ENCODE peak calls at places on chromosomes 4 and X, in four cellular contexts. T is kidney, H is thoracic aorta, I is cardiac muscle cell. C is an unnamed sample.

GRCh38 chrX:50180073-50180940 is 20.5 kb downstream of the AKAP4 start:
- DNase-seq in T (no peak), H (no peak), I (no peak), C (no peak)

GRCh38 chr4:26619784-26620183 is 35.9 kb downstream of the TBC1D19 start:
- DNase-seq in T (no peak), H (no peak), I (peak), C (peak)

GRCh38 chrX:9164535-9165425 is 130.9 kb upstream of the FAM9B start:
- DNase-seq in T (no peak), H (no peak), I (peak), C (no peak)

GRCh38 chr4:71732706-71733105 is 51.2 kb downstream of the GC start:
- DNase-seq in T (no peak), H (no peak), I (peak), C (peak)

GRCh38 chrX:103941201-103941975 is 21.0 kb upstream of the TMSB15B start:
- DNase-seq in T (no peak), H (no peak), I (peak), C (peak)

GRCh38 chr4:158122501-158122900 is 50.3 kb downstream of the GASK1B start:
- DNase-seq in T (no peak), H (no peak), I (peak), C (peak)

GRCh38 chr4:109406337-109406931 is 27.2 kb upstream of the SEC24B start:
- DNase-seq in T (no peak), H (no peak), I (peak), C (peak)

GRCh38 chr4:176436500-176436973 is 116.8 kb downstream of the SPCS3 start:
- DNase-seq in T (no peak), H (no peak), I (peak), C (peak)

GRCh38 chrX:41381685-41382084 is 47.7 kb downstream of the DDX3X start:
- DNase-seq in T (peak), H (no peak), I (peak), C (peak)

DNA sequence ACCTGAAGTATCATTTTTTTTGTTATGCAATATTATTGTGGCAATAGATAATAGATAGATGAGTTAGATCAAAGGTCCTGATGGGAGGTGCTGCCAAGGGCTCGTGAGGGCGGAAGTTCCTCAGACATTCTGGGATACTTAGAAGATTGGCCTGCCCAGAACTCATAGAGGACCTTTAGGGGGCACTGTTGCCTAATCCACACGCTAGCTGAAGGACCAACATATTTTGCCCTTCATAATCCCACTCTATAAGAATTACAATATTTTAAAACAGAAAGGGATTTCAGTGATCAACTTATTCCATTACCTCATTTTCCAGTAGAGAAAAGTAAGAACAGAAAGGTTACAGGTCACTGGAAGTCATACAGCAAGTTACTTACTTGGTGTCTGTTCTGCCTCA is 22.9 kb upstream of the COX7B2 start:
- DNase-seq in T (no peak), H (no peak), I (peak), C (peak)
- TF ChIP-seq CTCF in T (peak), H (peak), I (peak), C (peak)

GRCh38 chr4:87811977-87812376 is 12.6 kb downstream of the IBSP start:
- DNase-seq in T (no peak), H (no peak), I (no peak), C (no peak)
- TF ChIP-seq CTCF in T (no peak), H (no peak), I (no peak), C (no peak)

GRCh38 chrX:147838465-147839131 is 73.1 kb upstream of the FMR1 start:
- DNase-seq in T (no peak), H (no peak), I (no peak), C (no peak)
- TF ChIP-seq CTCF in T (peak), H (no peak), I (no peak), C (no peak)

DNA sequence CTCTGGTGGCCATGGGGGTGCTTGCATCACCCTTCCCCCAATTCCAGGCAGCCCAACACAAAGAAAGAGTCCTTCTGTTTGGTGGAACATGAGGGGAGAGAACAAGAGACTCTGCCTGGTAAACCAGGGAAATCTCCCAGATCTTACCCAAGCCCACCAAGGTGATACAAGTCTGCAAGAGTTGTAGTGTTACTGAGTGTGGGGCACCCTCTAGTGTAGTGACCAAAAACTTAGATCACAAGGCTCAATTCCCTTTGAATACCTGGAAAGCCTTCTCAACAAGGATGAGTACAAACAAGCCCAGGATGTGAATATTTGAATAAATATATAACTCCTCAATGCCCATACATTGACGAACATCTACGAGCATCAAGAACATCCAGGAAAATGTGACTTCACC is 64.7 kb downstream of the IL13RA2 start:
- DNase-seq in T (no peak), H (no peak), I (no peak), C (no peak)
- TF ChIP-seq CTCF in T (no peak), H (no peak), I (no peak), C (no peak)

GRCh38 chrX:77162777-77163176 is 284.4 kb upstream of the FGF16 start:
- DNase-seq in T (no peak), H (no peak), I (no peak), C (no peak)

DNA sequence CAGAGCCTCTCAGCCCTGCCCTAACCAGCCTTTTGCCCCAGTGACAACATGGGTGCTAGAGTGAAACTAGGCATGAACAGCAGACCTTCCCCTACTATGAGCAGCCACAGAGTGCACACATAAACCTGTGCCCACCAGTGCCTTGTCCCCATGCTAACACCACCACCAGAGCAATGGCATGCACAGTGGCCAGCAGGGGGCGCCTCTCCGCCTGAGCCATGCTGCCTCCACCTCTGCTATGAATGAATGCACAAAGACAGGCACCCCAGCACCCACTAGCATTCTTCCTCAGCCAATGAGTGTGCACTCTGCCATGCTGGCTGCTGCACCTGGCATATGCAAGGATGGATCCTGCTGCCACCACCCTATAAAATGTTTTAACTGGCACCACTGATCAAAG is 286.9 kb upstream of the FGF16 start:
- DNase-seq in T (no peak), H (no peak), I (no peak), C (no peak)
- TF ChIP-seq CTCF in T (no peak), H (no peak), I (no peak), C (peak)